ENCODE peak calls at places on chromosomes 5 and 9, in six cellular contexts. M is spleen; E is CD8-positive, alpha-beta T cell; R is left ventricle myocardium inferior; G is tibial artery; B is CD4-positive, CD25-positive, alpha-beta regulatory T cell. T is an unnamed sample.

GRCh38 chr5:59149271-59149670 is 566.4 kb downstream of the RAB3C start:
- DNase-seq in B (no peak), E (no peak), R (no peak), M (no peak), G (no peak), T (no peak)

GRCh38 chr9:36873247-36873875 is 160.7 kb downstream of the PAX5 start:
- DNase-seq in R (peak; percentile 42), B (peak; percentile 73), M (peak; percentile 90), G (peak; percentile 42), E (peak; percentile 83), T (peak; percentile 68)

GRCh38 chr5:66171349-66172344 is 27.5 kb downstream of the SREK1 start:
- DNase-seq in R (no peak), M (no peak), B (peak; percentile 87), G (no peak), E (peak; percentile 53), T (no peak)

GRCh38 chr9:125532812-125533594 is 174.0 kb downstream of the MAPKAP1 start:
- DNase-seq in M (no peak), B (no peak), R (no peak), G (no peak), E (no peak), T (no peak)

GRCh38 chr9:107809859-107810492 is 320.4 kb upstream of the KLF4 start:
- DNase-seq in E (no peak), R (no peak), G (no peak), M (no peak), B (no peak), T (no peak)

GRCh38 chr5:44332360-44332971 is 56.8 kb downstream of the FGF10 start:
- DNase-seq in B (peak; percentile 20), R (no peak), G (no peak), M (no peak), E (no peak), T (no peak)

GRCh38 chr9:129751841-129752801 is 721 bp downstream of the PTGES start:
- DNase-seq in G (no peak), E (no peak), B (no peak), R (peak; percentile 17), M (no peak), T (no peak)

GRCh38 chr9:113915817-113916474 is 39.8 kb downstream of the ZNF618 start:
- DNase-seq in M (no peak), B (no peak), G (no peak), E (no peak), R (no peak), T (no peak)

GRCh38 chr5:173315495-173316352 is 12.5 kb downstream of the STC2 start:
- DNase-seq in M (peak; percentile 46), G (peak; percentile 58), E (no peak), R (no peak), B (no peak), T (peak; percentile 42)

GRCh38 chr9:90966475-90967150 is 165.0 kb downstream of the SYK start:
- DNase-seq in R (no peak), E (no peak), M (no peak), G (no peak), B (no peak), T (no peak)

GRCh38 chr5:133336121-133336968 is 276.0 kb downstream of the FSTL4 start:
- DNase-seq in M (peak; percentile 52), R (no peak), G (no peak), B (no peak), E (no peak), T (no peak)

GRCh38 chr5:179230061-179230461 is 115.2 kb downstream of the ADAMTS2 start:
- DNase-seq in G (peak; percentile 17), R (no peak), B (no peak), M (peak; percentile 61), E (no peak), T (peak; percentile 7)

GRCh38 chr5:172005708-172006377 is 595 bp downstream of the FBXW11 start:
- DNase-seq in G (peak; percentile 21), E (peak; percentile 50), B (peak; percentile 27), R (peak; percentile 19), M (peak; percentile 86), T (peak; percentile 48)

GRCh38 chr9:113520109-113520642 is 56.6 kb downstream of the RGS3 start:
- DNase-seq in M (no peak), B (peak; percentile 59), R (no peak), E (peak; percentile 69), G (no peak), T (no peak)

GRCh38 chr5:179234563-179235135 is 110.6 kb downstream of the ADAMTS2 start:
- DNase-seq in G (no peak), R (no peak), B (no peak), M (peak; percentile 43), E (no peak), T (no peak)

GRCh38 chr9:36928670-36929349 is 105.3 kb downstream of the PAX5 start:
- DNase-seq in E (no peak), M (no peak), B (peak; percentile 8), G (no peak), R (no peak), T (no peak)

GRCh38 chr9:127680226-127680625 is 26.6 kb upstream of the CFAP157 start:
- DNase-seq in M (no peak), E (no peak), G (no peak), B (no peak), R (no peak), T (no peak)

GRCh38 chr9:80175286-80175906 is 603.6 kb downstream of the TLE4 start:
- DNase-seq in G (no peak), B (peak; percentile 38), M (no peak), R (no peak), E (no peak), T (no peak)

GRCh38 chr9:13568446-13568845 is 289.0 kb upstream of the MPDZ start:
- DNase-seq in R (no peak), M (no peak), E (no peak), G (no peak), B (no peak), T (no peak)

GRCh38 chr5:111512406-111513174 is at the start of gene STARD4:
- DNase-seq in E (peak; percentile 97), B (peak; percentile 97), G (peak; percentile 95), R (peak; percentile 94), M (peak; percentile 98), T (peak; percentile 98)

GRCh38 chr5:2886531-2886930 is 135.1 kb upstream of the IRX2 start:
- DNase-seq in E (no peak), M (no peak), G (no peak), B (no peak), R (no peak), T (no peak)

GRCh38 chr5:2891781-2892180 is 140.3 kb upstream of the IRX2 start:
- DNase-seq in R (no peak), M (no peak), B (no peak), E (peak; percentile 7), G (no peak), T (peak; percentile 6)

GRCh38 chr5:2889946-2890475 is 138.5 kb upstream of the IRX2 start:
- DNase-seq in E (peak; percentile 23), B (no peak), G (no peak), R (no peak), M (no peak), T (peak; percentile 35)

GRCh38 chr5:2887401-2888348 is 136.2 kb upstream of the IRX2 start:
- DNase-seq in M (peak; percentile 72), R (no peak), G (no peak), E (peak; percentile 31), B (no peak), T (no peak)

DNA sequence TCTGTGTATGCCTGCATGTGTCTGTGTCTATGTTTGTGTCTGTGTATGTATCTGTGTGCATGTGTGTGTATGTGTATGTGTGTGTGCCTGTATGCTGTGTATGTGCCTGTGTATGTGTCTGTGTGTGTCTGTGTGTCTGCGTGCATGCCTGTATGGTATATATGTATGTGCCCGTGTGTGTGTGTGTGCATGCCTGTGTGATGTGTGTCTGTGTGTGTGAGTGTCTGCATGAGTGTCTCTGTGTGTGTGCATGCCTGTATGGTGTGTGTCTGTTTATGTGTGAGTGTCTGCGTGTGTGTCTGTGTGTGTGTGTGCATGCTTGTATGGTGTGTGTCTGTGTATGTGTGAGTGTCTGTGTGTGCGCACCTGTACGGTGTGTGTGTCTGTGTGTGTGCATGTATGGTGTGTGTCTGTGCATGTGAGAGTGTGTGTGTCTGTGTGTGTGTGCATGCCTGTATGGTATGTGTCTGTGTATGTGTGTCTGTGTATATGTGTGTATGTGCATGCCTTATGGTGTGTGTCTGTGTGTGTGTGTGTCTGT is 137.1 kb upstream of the IRX2 start:
- DNase-seq in E (peak; percentile 7), B (no peak), G (no peak), R (no peak), M (no peak), T (no peak)
- H3K36me3 ChIP-seq in E (no peaks in the 10 kb centered on the region), B (no peaks in the 10 kb centered on the region), G (no peaks in the 10 kb centered on the region), R (no peaks in the 10 kb centered on the region), M (no peaks in the 10 kb centered on the region), T (no peaks in the 10 kb centered on the region)

GRCh38 chr5:2281446-2281845 is 398.7 kb upstream of the IRX4 start:
- DNase-seq in G (no peak), E (no peak), B (no peak), R (no peak), M (no peak), T (no peak)

GRCh38 chr5:2282034-2282690 is 399.4 kb upstream of the IRX4 start:
- DNase-seq in R (no peak), M (no peak), E (no peak), B (no peak), G (no peak), T (no peak)

GRCh38 chr5:2278825-2279224 is 396.1 kb upstream of the IRX4 start:
- DNase-seq in M (no peak), B (no peak), G (no peak), R (no peak), E (no peak), T (no peak)

GRCh38 chr5:2277886-2278285 is 395.2 kb upstream of the IRX4 start:
- DNase-seq in R (no peak), E (no peak), B (no peak), M (no peak), G (no peak), T (no peak)

DNA sequence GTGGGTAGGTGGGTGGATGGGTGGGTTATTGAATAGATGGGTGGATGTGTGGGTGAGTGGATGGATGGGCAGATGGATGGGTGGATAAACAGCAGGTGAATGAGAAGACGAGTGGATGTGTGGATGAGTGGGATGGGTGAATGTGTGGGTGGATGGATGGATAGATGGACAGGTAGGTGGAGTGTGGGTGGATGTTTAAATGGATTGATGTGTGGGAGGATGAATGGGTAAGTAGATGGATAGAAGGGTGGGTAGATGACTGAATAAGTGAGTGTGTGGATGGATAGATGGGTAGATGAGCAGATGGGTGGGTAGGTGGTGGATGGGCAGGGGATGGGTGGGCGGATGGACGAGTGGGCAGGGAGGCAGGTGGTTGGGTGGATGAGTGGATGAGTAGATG is 397.6 kb upstream of the IRX4 start:
- DNase-seq in M (no peak), E (no peak), B (no peak), R (no peak), G (no peak), T (no peak)
- H3K9me3 ChIP-seq in M (no peaks in the 10 kb centered on the region), E (no peaks in the 10 kb centered on the region), B (no peaks in the 10 kb centered on the region), R (no peaks in the 10 kb centered on the region), G (no peaks in the 10 kb centered on the region), T (no peaks in the 10 kb centered on the region)

DNA sequence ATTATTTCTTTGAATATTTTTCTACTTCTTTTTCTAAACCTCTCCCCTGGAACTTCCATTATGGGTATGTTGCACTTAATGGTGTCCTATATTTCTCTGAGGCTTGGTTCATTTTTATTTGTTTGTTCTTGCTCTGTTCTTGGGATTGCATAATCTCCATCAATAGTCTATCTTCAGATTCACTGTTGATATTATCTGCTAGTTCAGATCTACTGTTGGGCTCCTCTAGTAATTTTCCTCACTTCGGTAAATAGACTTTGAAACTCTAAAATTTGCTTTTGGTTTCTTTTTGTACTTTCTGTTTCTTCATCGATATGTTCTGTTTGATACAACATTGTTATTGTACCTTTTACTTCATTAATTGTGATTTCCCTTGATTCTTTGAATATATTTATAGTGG is 76.3 kb downstream of the MTREX start:
- DNase-seq in R (no peak), E (no peak), M (no peak), B (peak; percentile 43), G (no peak), T (no peak)
- H3K36me3 ChIP-seq in R (peaks cover 72% of the 10 kb centered on the region), E (peaks cover 11% of the 10 kb centered on the region), M (peaks cover 93% of the 10 kb centered on the region), B (peaks cover 78% of the 10 kb centered on the region), G (peaks cover 36% of the 10 kb centered on the region), T (no peaks in the 10 kb centered on the region)

GRCh38 chr5:152084476-152084875 is 159.8 kb upstream of the GLRA1 start:
- DNase-seq in G (no peak), M (no peak), E (no peak), B (no peak), R (no peak), T (no peak)
- H3K9me3 ChIP-seq in G (no peaks in the 10 kb centered on the region), M (peaks cover 4% of the 10 kb centered on the region), E (no peaks in the 10 kb centered on the region), B (no peaks in the 10 kb centered on the region), R (peaks cover 6% of the 10 kb centered on the region), T (no peaks in the 10 kb centered on the region)

T was measured in adrenal gland.